ENCODE peak calls at places on chromosomes 1 and 21, in nine cellular contexts. X, B, Q, J, H, R, V, T and L are unnamed samples.

GRCh38 chr1:6105218-6105679 is 59.6 kb downstream of the KCNAB2 start:
- DNase-seq in X (no peak), B (no peak), Q (no peak), J (peak), H (no peak), R (no peak), V (no peak), T (peak), L (no peak)

GRCh38 chr1:36465731-36466369 is 1.7 kb upstream of the MRPS15 start:
- DNase-seq in X (no peak), B (no peak), Q (no peak), J (no peak), H (no peak), R (no peak), V (no peak), T (no peak), L (no peak)

GRCh38 chr1:155175281-155175926 is 1.8 kb downstream of the TRIM46 start:
- DNase-seq in X (peak), B (no peak), Q (peak), J (peak), H (no peak), R (no peak), V (no peak), T (no peak), L (no peak)

GRCh38 chr1:172277277-172277676 is 143.2 kb upstream of the C1orf105 start:
- DNase-seq in X (no peak), B (no peak), Q (no peak), J (no peak), H (no peak), R (no peak), V (no peak), T (no peak), L (no peak)

GRCh38 chr1:41851589-41851988 is 67.1 kb downstream of the HIVEP3 start:
- DNase-seq in X (no peak), B (peak), Q (no peak), J (no peak), H (no peak), R (no peak), V (peak), T (peak), L (peak)

GRCh38 chr1:54886724-54887664 is at the start of gene DHCR24:
- DNase-seq in X (peak), B (no peak), Q (peak), J (peak), H (peak), R (no peak), V (peak), T (peak), L (peak)

GRCh38 chr1:15701784-15702183 is 17.7 kb downstream of the PLEKHM2 start:
- DNase-seq in X (no peak), B (no peak), Q (no peak), J (no peak), H (no peak), R (no peak), V (no peak), T (no peak), L (no peak)

GRCh38 chr1:109927908-109928307 is 17.3 kb downstream of the CSF1 start:
- DNase-seq in X (no peak), B (no peak), Q (no peak), J (no peak), H (no peak), R (no peak), V (no peak), T (no peak), L (no peak)

GRCh38 chr1:203153051-203153988 is 22.3 kb downstream of the MYBPH start:
- DNase-seq in X (no peak), B (no peak), Q (no peak), J (no peak), H (no peak), R (no peak), V (no peak), T (no peak), L (no peak)

GRCh38 chr1:72105201-72105600 is 177.1 kb downstream of the NEGR1 start:
- DNase-seq in X (no peak), B (no peak), Q (no peak), J (no peak), H (no peak), R (no peak), V (no peak), T (no peak), L (no peak)

GRCh38 chr1:172320723-172321122 is 99.8 kb upstream of the C1orf105 start:
- DNase-seq in X (no peak), B (no peak), Q (no peak), J (no peak), H (no peak), R (no peak), V (no peak), T (no peak), L (no peak)

GRCh38 chr1:172429324-172430127 is 9.0 kb downstream of the C1orf105 start:
- DNase-seq in X (peak), B (peak), Q (no peak), J (no peak), H (peak), R (no peak), V (peak), T (peak), L (peak)

GRCh38 chr1:227333423-227333822 is 15.1 kb upstream of the CDC42BPA start:
- DNase-seq in X (no peak), B (no peak), Q (no peak), J (no peak), H (no peak), R (no peak), V (no peak), T (no peak), L (no peak)

GRCh38 chr21:45364464-45365185 is 40.3 kb upstream of the COL18A1 start:
- DNase-seq in X (no peak), B (no peak), Q (no peak), J (peak), H (no peak), R (peak), V (no peak), T (no peak), L (no peak)

GRCh38 chr1:64046871-64047270 is 156.6 kb upstream of the UBE2U start:
- DNase-seq in X (no peak), B (no peak), Q (no peak), J (no peak), H (no peak), R (no peak), V (no peak), T (no peak), L (no peak)

GRCh38 chr1:95388041-95388440 is 154.0 kb downstream of the RWDD3 start:
- DNase-seq in X (no peak), B (no peak), Q (no peak), J (no peak), H (no peak), R (no peak), V (no peak), T (no peak), L (no peak)

GRCh38 chr1:225539069-225539468 is 111.2 kb upstream of the LBR start:
- DNase-seq in X (no peak), B (no peak), Q (no peak), J (no peak), H (no peak), R (no peak), V (no peak), T (no peak), L (no peak)

GRCh38 chr1:51168946-51169345 is 66.9 kb downstream of the C1orf185 start:
- DNase-seq in X (no peak), B (no peak), Q (no peak), J (no peak), H (no peak), R (no peak), V (no peak), T (no peak), L (no peak)

GRCh38 chr21:46171996-46172862 is 12.0 kb downstream of the SPATC1L start:
- DNase-seq in X (peak), B (no peak), Q (no peak), J (peak), H (no peak), R (no peak), V (no peak), T (no peak), L (no peak)

GRCh38 chr1:27887215-27888035 is 15.1 kb downstream of the THEMIS2 start:
- DNase-seq in X (no peak), B (no peak), Q (no peak), J (no peak), H (no peak), R (no peak), V (no peak), T (peak), L (no peak)

GRCh38 chr1:11550664-11551283 is 71.8 kb downstream of the DISP3 start:
- DNase-seq in X (peak), B (peak), Q (peak), J (no peak), H (peak), R (peak), V (peak), T (peak), L (peak)

GRCh38 chr1:198880397-198880796 is 241.6 kb downstream of the PTPRC start:
- DNase-seq in X (no peak), B (no peak), Q (no peak), J (no peak), H (no peak), R (no peak), V (no peak), T (no peak), L (no peak)

GRCh38 chr1:217561446-217561845 is 69.4 kb downstream of the GPATCH2 start:
- DNase-seq in X (no peak), B (no peak), Q (no peak), J (no peak), H (no peak), R (no peak), V (no peak), T (no peak), L (no peak)

GRCh38 chr21:16241500-16241963 is 511.8 kb downstream of the USP25 start:
- DNase-seq in X (no peak), B (no peak), Q (peak), J (no peak), H (peak), R (no peak), V (no peak), T (no peak), L (no peak)

GRCh38 chr1:89701746-89702241 is 68.9 kb downstream of the LRRC8C start:
- DNase-seq in X (no peak), B (no peak), Q (no peak), J (no peak), H (no peak), R (no peak), V (no peak), T (no peak), L (no peak)

GRCh38 chr1:156616463-156616862 is 2.8 kb upstream of the HAPLN2 start:
- DNase-seq in X (no peak), B (no peak), Q (no peak), J (no peak), H (peak), R (no peak), V (no peak), T (no peak), L (no peak)
- TF ChIP-seq CTCF in X (no peak), B (no peak), Q (no peak), J (no peak), H (no peak), R (no peak), V (no peak), T (no peak), L (no peak)

GRCh38 chr1:53143527-53143926 is 1.1 kb upstream of the SLC1A7 start:
- DNase-seq in X (no peak), B (no peak), Q (no peak), J (no peak), H (no peak), R (no peak), V (no peak), T (no peak), L (no peak)

GRCh38 chr1:53145619-53145941 is 3.1 kb upstream of the SLC1A7 start:
- DNase-seq in X (no peak), B (no peak), Q (no peak), J (no peak), H (no peak), R (no peak), V (no peak), T (no peak), L (no peak)

GRCh38 chr1:53142226-53142853 is at the start of gene SLC1A7:
- DNase-seq in X (no peak), B (no peak), Q (no peak), J (no peak), H (no peak), R (no peak), V (no peak), T (no peak), L (no peak)

GRCh38 chr1:53145051-53145600 is 2.7 kb upstream of the SLC1A7 start:
- DNase-seq in X (no peak), B (no peak), Q (no peak), J (no peak), H (no peak), R (no peak), V (no peak), T (no peak), L (no peak)

GRCh38 chr1:53144201-53144600 is 1.8 kb upstream of the SLC1A7 start:
- DNase-seq in X (no peak), B (no peak), Q (no peak), J (no peak), H (no peak), R (no peak), V (no peak), T (no peak), L (no peak)
- TF ChIP-seq CTCF in X (no peak), B (no peak), Q (no peak), J (no peak), H (no peak), R (no peak), V (no peak), T (no peak), L (no peak)

GRCh38 chr1:237799762-237800474 is 90.8 kb downstream of the ZP4 start:
- DNase-seq in X (peak), B (no peak), Q (peak), J (no peak), H (peak), R (no peak), V (no peak), T (peak), L (peak)
- TF ChIP-seq CTCF in X (no peak), B (no peak), Q (peak), J (no peak), H (no peak), R (no peak), V (no peak), T (no peak), L (peak)

GRCh38 chr1:240602189-240602588 is 9.8 kb downstream of the GREM2 start:
- DNase-seq in X (no peak), B (no peak), Q (no peak), J (no peak), H (no peak), R (no peak), V (no peak), T (no peak), L (no peak)
- TF ChIP-seq CTCF in X (no peak), B (no peak), Q (no peak), J (peak), H (no peak), R (peak), V (no peak), T (no peak), L (no peak)